ENCODE peak calls at places on chromosome 7, in four cellular contexts. One of them, this sample, is unnamed.
A peak's percentile ranks its signal among the peaks of the same experiment; 100 is the strongest.

GRCh38 chr7:150830957-150831356 is 21.4 kb upstream of the AOC1 start:
- DNase-seq in spleen: no peak
- DNase-seq in PC-9: peak; percentile 62
- DNase-seq in mammary epithelial cell: no peak
- DNase-seq in this sample: no peak

GRCh38 chr7:148264933-148265557 is 325.5 kb upstream of the C7orf33 start:
- DNase-seq in spleen: no peak
- DNase-seq in mammary epithelial cell: peak; percentile 16
- DNase-seq in PC-9: peak; percentile 43
- DNase-seq in this sample: no peak

GRCh38 chr7:145928937-145929336 is 187.7 kb upstream of the CNTNAP2 start:
- DNase-seq in mammary epithelial cell: no peak
- DNase-seq in spleen: no peak
- DNase-seq in PC-9: no peak
- DNase-seq in this sample: no peak

GRCh38 chr7:155996718-155997059 is 184.4 kb upstream of the SHH start:
- DNase-seq in spleen: no peak
- DNase-seq in mammary epithelial cell: no peak
- DNase-seq in PC-9: no peak
- DNase-seq in this sample: no peak

GRCh38 chr7:36029846-36030510 is 123.1 kb upstream of the EEPD1 start:
- DNase-seq in PC-9: peak; percentile 70
- DNase-seq in mammary epithelial cell: peak; percentile 21
- DNase-seq in spleen: no peak
- DNase-seq in this sample: no peak

GRCh38 chr7:101550641-101551531 is 78.2 kb downstream of the MYL10 start:
- DNase-seq in mammary epithelial cell: no peak
- DNase-seq in spleen: peak; percentile 65
- DNase-seq in PC-9: no peak
- DNase-seq in this sample: peak; percentile 70

GRCh38 chr7:87100326-87100725 is 40.9 kb upstream of the ELAPOR2 start:
- DNase-seq in mammary epithelial cell: peak; percentile 62
- DNase-seq in PC-9: no peak
- DNase-seq in spleen: no peak
- DNase-seq in this sample: no peak

GRCh38 chr7:117896339-117896738 is 23.1 kb upstream of the CTTNBP2 start:
- DNase-seq in PC-9: no peak
- DNase-seq in mammary epithelial cell: no peak
- DNase-seq in spleen: no peak
- DNase-seq in this sample: no peak

GRCh38 chr7:82105463-82105862 is 335.6 kb upstream of the HGF start:
- DNase-seq in mammary epithelial cell: peak; percentile 73
- DNase-seq in spleen: no peak
- DNase-seq in PC-9: peak; percentile 46
- DNase-seq in this sample: no peak

DNA sequence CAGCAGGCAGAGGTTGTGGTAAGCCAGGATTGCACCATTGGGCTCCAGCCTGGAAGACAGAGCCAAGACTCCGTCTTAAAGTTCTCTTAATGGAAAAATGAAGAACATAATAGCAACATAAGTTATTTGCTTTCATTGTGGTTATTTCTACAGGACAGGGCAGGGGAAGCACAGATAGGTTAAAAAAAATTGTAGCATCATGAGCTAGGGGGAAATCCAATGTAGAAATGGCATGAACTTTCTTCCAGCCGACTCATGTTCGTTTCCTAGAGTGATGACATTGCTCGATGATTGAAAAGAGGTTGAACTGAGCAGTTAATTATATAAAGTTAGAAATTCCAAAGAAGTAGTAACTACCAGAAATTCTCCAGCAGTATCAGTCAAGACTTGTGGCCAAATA is 65.0 kb downstream of the DAGLB start:
- DNase-seq in mammary epithelial cell: no peak
- DNase-seq in spleen: no peak
- DNase-seq in PC-9: no peak
- DNase-seq in this sample: no peak
- H3K4me1 ChIP-seq in mammary epithelial cell: peaks cover 27% of the 10 kb centered on the region
- H3K4me1 ChIP-seq in spleen: peaks cover 76% of the 10 kb centered on the region
- H3K4me1 ChIP-seq in PC-9: peaks cover 84% of the 10 kb centered on the region
- H3K4me1 ChIP-seq in this sample: peaks cover 97% of the 10 kb centered on the region

DNA sequence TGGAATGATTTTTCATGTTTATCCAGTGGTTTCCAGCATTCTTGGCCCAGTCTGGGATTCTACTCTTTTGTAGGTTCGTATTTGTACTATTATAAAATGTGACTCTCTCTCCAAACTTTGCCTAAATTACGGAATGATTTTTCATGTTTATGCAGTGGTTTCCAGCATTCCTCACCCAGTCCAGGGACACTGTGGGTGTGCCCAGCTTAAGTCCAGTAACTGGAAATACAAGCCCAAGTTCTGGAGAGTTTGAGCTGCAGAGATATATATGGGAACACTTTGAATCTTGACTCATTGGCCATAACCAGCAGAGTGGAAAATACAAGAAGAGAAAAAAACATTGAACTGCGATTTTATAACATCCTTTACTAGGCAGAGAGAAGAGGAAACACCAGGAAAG is 5.9 kb upstream of the MAGI2 start:
- DNase-seq in PC-9: no peak
- DNase-seq in spleen: no peak
- DNase-seq in mammary epithelial cell: no peak
- DNase-seq in this sample: no peak
- H3K27ac ChIP-seq in PC-9: no peak overlapping the region
- H3K27ac ChIP-seq in spleen: no peak overlapping the region
- H3K27ac ChIP-seq in mammary epithelial cell: no peak overlapping the region
- H3K27ac ChIP-seq in this sample: no peak overlapping the region

GRCh38 chr7:1054438-1055083 is 10.2 kb downstream of the GPR146 start:
- DNase-seq in mammary epithelial cell: no peak
- DNase-seq in spleen: peak; percentile 77
- DNase-seq in PC-9: no peak
- DNase-seq in this sample: peak; percentile 70
- H3K4me1 ChIP-seq in mammary epithelial cell: peaks cover 6% of the 10 kb centered on the region
- H3K4me1 ChIP-seq in spleen: peaks cover 31% of the 10 kb centered on the region
- H3K4me1 ChIP-seq in PC-9: no peaks in the 10 kb centered on the region
- H3K4me1 ChIP-seq in this sample: peaks cover 50% of the 10 kb centered on the region

GRCh38 chr7:78395298-78396120 is 596.9 kb downstream of the PHTF2 start:
- DNase-seq in spleen: no peak
- DNase-seq in PC-9: no peak
- DNase-seq in mammary epithelial cell: no peak
- DNase-seq in this sample: no peak

GRCh38 chr7:78396190-78396589 is 597.6 kb downstream of the PHTF2 start:
- DNase-seq in spleen: no peak
- DNase-seq in mammary epithelial cell: no peak
- DNase-seq in PC-9: no peak
- DNase-seq in this sample: no peak

GRCh38 chr7:78398081-78398480 is 599.5 kb downstream of the PHTF2 start:
- DNase-seq in PC-9: no peak
- DNase-seq in mammary epithelial cell: no peak
- DNase-seq in spleen: no peak
- DNase-seq in this sample: no peak

GRCh38 chr7:78400038-78400437 is 601.5 kb downstream of the PHTF2 start:
- DNase-seq in PC-9: no peak
- DNase-seq in mammary epithelial cell: no peak
- DNase-seq in spleen: no peak
- DNase-seq in this sample: no peak

GRCh38 chr7:78398576-78398975 is 600.0 kb downstream of the PHTF2 start:
- DNase-seq in spleen: no peak
- DNase-seq in mammary epithelial cell: no peak
- DNase-seq in PC-9: no peak
- DNase-seq in this sample: no peak
- H3K27ac ChIP-seq in spleen: no peak overlapping the region
- H3K27ac ChIP-seq in mammary epithelial cell: no peak overlapping the region
- H3K27ac ChIP-seq in PC-9: no peak overlapping the region
- H3K27ac ChIP-seq in this sample: no peak overlapping the region

DNA sequence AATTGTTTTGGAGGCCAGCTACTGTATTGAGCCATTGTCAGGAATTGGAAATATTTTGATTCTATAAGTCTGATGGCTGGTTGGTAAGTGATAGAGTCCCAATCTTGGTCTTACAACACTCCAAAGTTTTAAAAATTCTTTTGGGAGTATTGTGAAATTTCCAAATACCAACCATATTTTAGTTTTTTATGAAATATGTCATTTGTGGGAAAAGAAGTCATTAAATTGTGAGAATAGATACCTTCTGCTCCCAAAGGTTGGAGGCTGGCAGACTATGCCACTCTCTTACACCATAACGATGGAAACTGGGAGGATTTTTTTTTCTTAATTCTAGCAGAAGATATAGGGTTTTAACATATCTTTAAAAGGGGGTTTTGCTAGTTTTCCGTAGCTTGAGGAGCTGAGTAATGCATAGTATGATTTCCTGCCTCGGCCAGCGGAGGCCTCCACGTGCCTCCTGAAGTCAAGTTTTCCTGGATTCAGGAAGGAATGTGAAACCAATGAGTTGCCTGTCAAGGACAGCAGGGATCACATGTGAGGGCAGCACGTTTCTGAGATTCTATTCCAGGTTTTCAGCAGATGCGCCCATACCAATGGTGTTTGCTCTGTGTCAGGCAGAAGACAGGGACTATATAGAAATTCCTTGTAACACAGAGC is 92.2 kb upstream of the LAMB4 start:
- DNase-seq in spleen: no peak
- DNase-seq in PC-9: no peak
- DNase-seq in mammary epithelial cell: no peak
- DNase-seq in this sample: no peak
- H3K4me1 ChIP-seq in spleen: no peaks in the 10 kb centered on the region
- H3K4me1 ChIP-seq in PC-9: peaks cover 4% of the 10 kb centered on the region
- H3K4me1 ChIP-seq in mammary epithelial cell: no peaks in the 10 kb centered on the region
- H3K4me1 ChIP-seq in this sample: no peaks in the 10 kb centered on the region

GRCh38 chr7:94561841-94562514 is 52.4 kb downstream of the CASD1 start:
- DNase-seq in PC-9: no peak
- DNase-seq in spleen: no peak
- DNase-seq in mammary epithelial cell: peak; percentile 31
- DNase-seq in this sample: no peak
- H3K27ac ChIP-seq in PC-9: no peak overlapping the region
- H3K27ac ChIP-seq in spleen: no peak overlapping the region
- H3K27ac ChIP-seq in mammary epithelial cell: no peak overlapping the region
- H3K27ac ChIP-seq in this sample: no peak overlapping the region

GRCh38 chr7:57412168-57412567 is 37.8 kb upstream of the ZNF716 start:
- DNase-seq in spleen: peak; percentile 33
- DNase-seq in PC-9: no peak
- DNase-seq in mammary epithelial cell: no peak
- DNase-seq in this sample: no peak
- H3K4me1 ChIP-seq in spleen: no peaks in the 10 kb centered on the region
- H3K4me1 ChIP-seq in PC-9: no peaks in the 10 kb centered on the region
- H3K4me1 ChIP-seq in mammary epithelial cell: no peaks in the 10 kb centered on the region
- H3K4me1 ChIP-seq in this sample: no peaks in the 10 kb centered on the region

DNA sequence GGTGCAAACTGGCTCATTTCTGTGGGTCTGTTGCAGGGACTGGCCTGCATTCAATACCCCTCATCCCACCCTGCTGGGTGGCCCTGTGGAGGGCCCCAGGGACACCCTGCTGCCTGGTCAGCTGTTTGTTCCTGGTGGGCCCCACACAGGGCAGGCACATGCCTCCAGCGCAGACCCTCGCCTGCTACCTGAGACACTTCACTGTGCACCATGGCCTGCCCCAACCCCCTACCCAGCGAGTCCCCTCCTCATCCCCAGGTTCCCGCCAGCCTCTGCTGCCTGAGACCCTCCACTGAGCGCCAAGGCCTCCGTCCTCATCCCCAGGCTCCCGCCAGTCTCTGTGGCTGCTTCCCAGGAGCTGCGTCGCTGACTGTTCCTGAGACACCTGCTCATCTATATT is 16.8 kb downstream of the GPR146 start:
- DNase-seq in mammary epithelial cell: no peak
- DNase-seq in spleen: peak; percentile 71
- DNase-seq in PC-9: no peak
- DNase-seq in this sample: no peak
- H3K27ac ChIP-seq in mammary epithelial cell: no peak overlapping the region
- H3K27ac ChIP-seq in spleen: peak overlapping the region; percentile 62
- H3K27ac ChIP-seq in PC-9: no peak overlapping the region
- H3K27ac ChIP-seq in this sample: peak overlapping the region; percentile 75

This sample was measured in upper lobe of right lung.